ENCODE peak calls at places on chromosome 9, in ten cellular contexts. L is hypothalamus; G is stimulated activated CD4-positive, alpha-beta T cell treated with anti-CD3 and anti-CD28 coated beads, Interleukin-1b, Interleukin-23, amount 100 ng/mL, for 4 hours; I is amniotic epithelial cell; U is neural progenitor cell; W is NCI-H1694 treated with DMSO at 0.1 percent for 48 hours; P is H54; J is colonic mucosa; D is right atrium auricular region; B is M059J. R is an unnamed sample.

GRCh38 chr9:138049779-138050471 is 172.3 kb downstream of the CACNA1B start:
- DNase-seq in J (peak; percentile 14), D (peak; percentile 54), L (no peak), G (no peak), U (peak; percentile 25), I (no peak), W (no peak), P (no peak), B (no peak), R (no peak)

GRCh38 chr9:99973455-99973854 is 67.0 kb downstream of the STX17 start:
- DNase-seq in D (no peak), U (no peak), G (no peak), W (no peak), I (peak; percentile 14), L (no peak), B (no peak), J (no peak), P (no peak), R (no peak)

GRCh38 chr9:110703669-110704068 is 35.1 kb downstream of the MUSK start:
- DNase-seq in G (no peak), J (no peak), D (no peak), B (no peak), U (no peak), W (no peak), L (no peak), P (no peak), I (no peak), R (no peak)

GRCh38 chr9:35110327-35110758 is 5.3 kb downstream of the ATOSB start:
- DNase-seq in W (peak; percentile 6), I (peak; percentile 63), P (peak; percentile 49), U (no peak), J (no peak), L (no peak), G (no peak), B (peak; percentile 87), D (no peak), R (no peak)

GRCh38 chr9:120386390-120387131 is 193.4 kb downstream of the CDK5RAP2 start:
- DNase-seq in L (no peak), P (no peak), D (no peak), I (peak; percentile 20), G (no peak), B (peak; percentile 33), J (peak; percentile 32), W (no peak), U (no peak), R (no peak)

GRCh38 chr9:15433661-15434060 is 11.0 kb downstream of the SNAPC3 start:
- DNase-seq in B (no peak), W (no peak), U (no peak), D (no peak), P (no peak), L (no peak), I (no peak), G (no peak), J (no peak), R (no peak)

GRCh38 chr9:35689601-35690446 is at the start of gene TPM2:
- DNase-seq in L (no peak), G (no peak), I (peak; percentile 88), U (peak; percentile 78), B (no peak), J (peak; percentile 50), P (peak; percentile 44), D (peak; percentile 67), W (no peak), R (peak; percentile 64)

GRCh38 chr9:129785866-129786265 is 17.1 kb upstream of the TOR1B start:
- DNase-seq in W (no peak), G (no peak), B (no peak), U (no peak), J (no peak), P (no peak), L (no peak), D (no peak), I (no peak), R (no peak)

GRCh38 chr9:14031015-14031414 is 282.9 kb downstream of the NFIB start:
- DNase-seq in J (no peak), L (no peak), U (peak; percentile 71), B (no peak), W (peak; percentile 7), D (no peak), G (no peak), P (no peak), I (peak; percentile 96), R (peak; percentile 11)

GRCh38 chr9:111158375-111158774 is 120.1 kb upstream of the LPAR1 start:
- DNase-seq in L (no peak), U (no peak), D (no peak), P (no peak), J (no peak), I (no peak), G (no peak), W (no peak), B (peak; percentile 20), R (no peak)

GRCh38 chr9:135455401-135456030 is 24.1 kb upstream of the PPP1R26 start:
- DNase-seq in G (no peak), U (no peak), J (no peak), I (no peak), B (no peak), L (no peak), W (no peak), P (no peak), D (no peak), R (no peak)

GRCh38 chr9:124128568-124128967 is 117.0 kb downstream of the LHX2 start:
- DNase-seq in U (no peak), I (no peak), L (no peak), G (no peak), W (no peak), P (no peak), J (no peak), B (peak; percentile 54), D (no peak), R (no peak)

GRCh38 chr9:130660683-130661460 is 3.5 kb upstream of the PRDM12 start:
- DNase-seq in G (no peak), W (no peak), B (peak; percentile 20), J (no peak), D (no peak), L (no peak), U (peak; percentile 82), P (no peak), I (no peak), R (peak; percentile 67)

GRCh38 chr9:23938908-23939307 is 112.9 kb upstream of the ELAVL2 start:
- DNase-seq in W (peak; percentile 21), I (no peak), J (no peak), L (no peak), P (no peak), G (no peak), U (no peak), D (no peak), B (no peak), R (no peak)

GRCh38 chr9:122941560-122942234 is 877 bp downstream of the RABGAP1 start:
- DNase-seq in B (peak; percentile 66), U (no peak), W (no peak), D (no peak), J (peak; percentile 51), G (no peak), L (no peak), P (peak; percentile 11), I (peak; percentile 74), R (no peak)

GRCh38 chr9:120396418-120396817 is 183.5 kb downstream of the CDK5RAP2 start:
- DNase-seq in G (no peak), L (no peak), J (no peak), U (no peak), B (peak; percentile 49), D (no peak), I (no peak), W (no peak), P (no peak), R (no peak)

GRCh38 chr9:99264070-99264469 is 42.0 kb downstream of the SEC61B start:
- DNase-seq in W (no peak), L (no peak), D (no peak), J (no peak), I (peak; percentile 16), U (peak; percentile 39), B (peak; percentile 39), G (no peak), P (no peak), R (peak; percentile 8)

GRCh38 chr9:87307810-87308209 is 189.9 kb upstream of the DAPK1 start:
- DNase-seq in W (no peak), G (no peak), U (no peak), I (no peak), J (no peak), L (no peak), D (no peak), B (peak; percentile 44), P (no peak), R (no peak)

R was measured in nephron progenitor cell.